ENCODE peak calls at places on chromosomes 1 and 21, in six cellular contexts. T is Peyer's patch, R is BE2C, M is uterus, D is ovary, E is nephron progenitor cell. S is an unnamed sample.

GRCh38 chr1:180893614-180894013 is 19.1 kb upstream of the KIAA1614 start:
- DNase-seq in T (no peak), R (no peak), M (no peak), D (no peak), E (no peak), S (no peak)

GRCh38 chr21:42474043-42474831 is 21.8 kb downstream of the RSPH1 start:
- DNase-seq in T (peak), R (peak), M (no peak), D (no peak), E (no peak), S (no peak)

GRCh38 chr1:213977486-213977842 is 10.3 kb upstream of the PROX1 start:
- DNase-seq in T (no peak), R (no peak), M (no peak), D (no peak), E (no peak), S (no peak)

GRCh38 chr1:198298653-198299052 is 141.9 kb downstream of the NEK7 start:
- DNase-seq in T (no peak), R (peak), M (no peak), D (no peak), E (no peak), S (no peak)

GRCh38 chr1:218829143-218829542 is 344.5 kb upstream of the LYPLAL1 start:
- DNase-seq in T (no peak), R (no peak), M (no peak), D (no peak), E (no peak), S (no peak)

GRCh38 chr1:183043872-183044859 is 20.9 kb downstream of the LAMC1 start:
- DNase-seq in T (no peak), R (no peak), M (no peak), D (no peak), E (no peak), S (no peak)

GRCh38 chr1:22343456-22344426 is 107.9 kb upstream of the ZBTB40 start:
- DNase-seq in T (no peak), R (no peak), M (no peak), D (no peak), E (no peak), S (no peak)

GRCh38 chr1:86151427-86151826 is 5.1 kb downstream of the COL24A1 start:
- DNase-seq in T (no peak), R (no peak), M (no peak), D (no peak), E (no peak), S (no peak)

GRCh38 chr21:45940621-45941337 is 40.8 kb upstream of the COL6A1 start:
- DNase-seq in T (peak), R (no peak), M (no peak), D (no peak), E (no peak), S (no peak)

GRCh38 chr1:29669488-29669871 is 433.2 kb downstream of the PTPRU start:
- DNase-seq in T (peak), R (no peak), M (no peak), D (no peak), E (no peak), S (no peak)

GRCh38 chr1:199898654-199899053 is 128.9 kb upstream of the NR5A2 start:
- DNase-seq in T (no peak), R (no peak), M (no peak), D (no peak), E (no peak), S (no peak)

GRCh38 chr1:28243685-28244439 is 7.9 kb downstream of the ATP5IF1 start:
- DNase-seq in T (no peak), R (no peak), M (no peak), D (no peak), E (no peak), S (no peak)
- TF ChIP-seq CTCF in T (no peak), R (no peak), M (no peak), D (no peak), E (no peak), S (no peak)

GRCh38 chr21:44752701-44753235 is 41.4 kb upstream of the TSPEAR start:
- DNase-seq in T (peak), R (no peak), M (no peak), D (no peak), E (no peak), S (no peak)

GRCh38 chr21:44757731-44758130 is 43.9 kb downstream of the UBE2G2 start:
- DNase-seq in T (no peak), R (no peak), M (no peak), D (no peak), E (no peak), S (no peak)

GRCh38 chr21:44753357-44753756 is 42.0 kb upstream of the TSPEAR start:
- DNase-seq in T (no peak), R (no peak), M (no peak), D (no peak), E (no peak), S (no peak)

GRCh38 chr21:44756416-44757185 is 45.0 kb downstream of the UBE2G2 start:
- DNase-seq in T (no peak), R (no peak), M (no peak), D (no peak), E (no peak), S (no peak)

DNA sequence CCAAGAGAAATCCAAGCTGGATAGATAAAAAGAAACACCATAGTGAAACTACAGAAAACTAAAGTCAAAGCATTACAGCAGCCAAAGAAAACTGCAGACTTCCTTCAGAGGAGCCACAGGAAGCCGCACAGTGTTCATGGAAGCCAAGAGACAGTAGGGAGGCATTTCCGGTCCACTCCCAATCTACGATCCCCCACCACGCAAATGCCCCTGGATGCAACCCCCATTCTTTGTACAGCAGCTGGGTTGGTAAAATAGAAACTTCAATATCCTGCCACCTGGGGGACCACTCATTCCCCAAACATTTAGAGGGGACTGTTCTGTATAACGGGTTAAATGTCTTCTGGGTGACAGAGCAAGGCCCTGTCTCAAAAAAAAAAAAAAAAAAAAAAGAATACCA is 43.9 kb upstream of the TSPEAR start:
- DNase-seq in T (no peak), R (no peak), M (no peak), D (no peak), E (no peak), S (no peak)
- TF ChIP-seq CTCF in T (no peak), R (no peak), M (no peak), D (no peak), E (no peak), S (no peak)

DNA sequence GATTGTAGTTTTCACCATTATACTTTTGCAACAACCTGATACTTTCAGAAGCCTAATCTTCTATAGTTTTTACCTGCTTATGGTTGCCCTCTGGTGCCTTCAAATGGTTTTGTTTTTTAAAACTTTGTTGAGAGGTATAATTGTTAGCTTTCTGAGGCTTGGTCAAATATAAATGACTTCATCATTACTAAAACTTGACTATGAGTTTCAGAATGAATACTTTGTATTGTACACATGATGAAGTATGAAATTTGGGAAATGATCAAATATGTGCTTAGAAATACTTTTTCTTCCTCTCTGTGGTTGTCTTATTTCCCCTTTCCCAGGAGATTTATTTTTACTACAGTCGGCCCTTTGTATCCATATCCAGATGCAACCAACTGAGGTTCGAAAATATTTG is 151.8 kb upstream of the B3GALT2 start:
- DNase-seq in T (no peak), R (no peak), M (no peak), D (no peak), E (no peak), S (no peak)
- TF ChIP-seq CTCF in T (peak), R (peak), M (no peak), D (no peak), E (no peak), S (no peak)

DNA sequence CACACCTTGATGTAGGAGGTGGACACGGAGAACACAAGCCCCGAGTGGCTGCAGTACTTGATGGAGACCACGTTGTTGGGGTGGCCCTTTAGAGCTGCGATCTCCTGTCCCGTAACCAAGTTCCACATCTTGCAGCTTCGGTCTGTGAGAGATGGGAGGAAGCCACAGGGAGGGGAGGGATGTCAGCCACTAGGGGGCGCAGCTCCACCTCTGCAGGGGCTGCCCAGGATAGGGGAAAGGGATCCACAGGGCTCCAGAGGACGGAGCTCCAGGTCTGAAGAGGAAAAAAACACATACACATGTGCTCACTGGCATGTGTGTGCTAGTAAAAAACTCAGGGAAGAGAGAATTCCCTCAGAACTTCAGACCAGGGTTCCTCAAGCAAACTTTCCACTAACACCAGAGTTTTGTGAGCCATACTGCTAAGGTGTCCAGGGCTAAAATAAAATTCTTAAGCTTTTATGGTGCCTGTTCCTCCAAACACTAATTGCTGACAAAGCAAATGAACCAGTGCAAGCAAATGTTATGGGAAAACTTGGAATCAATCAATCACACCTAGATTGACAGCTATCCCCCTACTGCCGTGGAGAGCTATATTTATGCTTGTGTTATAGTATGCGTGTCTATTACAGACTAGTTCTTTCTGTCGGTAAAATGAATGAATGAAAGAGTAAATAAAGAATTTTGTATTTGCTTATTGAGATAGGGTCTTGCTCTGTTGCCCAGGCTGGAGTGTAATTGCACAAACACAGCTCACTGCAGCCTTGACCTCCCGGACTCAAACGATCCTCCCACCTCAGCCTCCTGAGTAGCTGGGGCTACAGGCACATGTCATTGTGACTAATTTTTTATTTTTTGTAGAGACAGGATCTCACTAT is 43.7 kb downstream of the KIF21B start:
- DNase-seq in T (peak), R (peak), M (no peak), D (no peak), E (peak), S (no peak)
- TF ChIP-seq CTCF in T (peak), R (peak), M (no peak), D (no peak), E (peak), S (no peak)

DNA sequence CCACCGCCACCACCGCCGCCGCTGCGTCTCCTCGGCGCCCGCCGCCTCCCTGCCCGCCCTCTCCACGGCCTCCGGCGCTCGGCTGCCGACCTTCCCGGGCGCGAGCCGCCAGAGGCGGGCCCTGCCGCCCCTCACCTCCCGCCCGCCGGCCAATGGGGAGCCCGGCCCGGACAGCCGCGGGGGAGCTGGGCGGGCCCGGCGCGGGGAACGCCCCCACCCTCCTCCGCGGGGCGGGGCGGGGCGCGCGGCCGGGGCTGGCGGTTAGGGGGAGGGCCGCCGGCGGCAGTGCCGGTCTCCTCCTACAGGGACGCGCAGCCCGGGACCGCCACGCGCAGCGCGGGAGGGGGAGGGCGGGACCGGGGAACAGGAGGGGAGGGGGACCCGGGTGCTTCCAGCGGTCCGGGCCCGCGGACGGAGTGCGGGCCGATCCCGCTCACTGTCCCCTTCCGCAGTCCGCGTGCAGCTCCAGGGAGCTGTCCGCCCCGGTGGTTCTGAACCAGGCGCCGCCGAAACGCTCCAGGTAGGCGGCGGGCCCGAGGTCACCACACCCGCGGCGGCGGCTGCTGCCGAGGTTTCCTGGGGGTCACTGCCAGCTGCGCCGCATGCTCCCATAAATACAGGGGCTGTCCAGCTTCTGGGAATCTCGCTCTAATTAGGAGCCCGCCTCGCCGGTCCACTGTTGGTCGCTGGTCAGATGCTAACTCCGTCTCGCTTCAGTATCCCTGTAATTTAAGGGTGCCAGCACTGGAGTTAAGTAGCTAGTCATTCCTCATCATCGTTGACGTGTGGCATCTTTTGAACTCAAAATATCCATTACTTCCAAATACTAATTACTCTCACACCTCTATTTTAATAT is at the start of gene PGBD5:
- DNase-seq in T (peak), R (peak), M (peak), D (peak), E (peak), S (no peak)
- TF ChIP-seq CTCF in T (no peak), R (no peak), M (no peak), D (no peak), E (no peak), S (no peak)

DNA sequence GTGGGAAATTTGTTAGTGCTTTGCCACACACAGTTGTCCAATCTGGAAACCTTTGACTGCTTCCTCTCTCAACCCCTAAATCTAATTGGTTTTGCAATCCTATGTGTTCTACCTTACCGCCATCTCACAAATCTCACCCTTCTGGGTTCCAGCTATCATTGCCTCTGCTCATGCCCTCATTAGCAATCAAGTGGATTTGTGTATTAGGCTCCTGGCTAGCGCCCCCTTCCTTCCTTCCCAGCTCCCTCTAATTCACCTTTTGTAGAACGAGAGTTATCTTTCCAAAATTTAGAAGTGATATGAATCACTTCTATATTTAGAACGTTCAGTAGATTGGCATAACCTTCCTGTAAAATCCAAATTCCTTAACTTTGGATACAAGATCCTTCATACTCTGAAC is 18.6 kb downstream of the FMO1 start:
- DNase-seq in T (no peak), R (no peak), M (no peak), D (no peak), E (no peak), S (no peak)
- TF ChIP-seq CTCF in T (no peak), R (no peak), M (no peak), D (no peak), E (no peak), S (no peak)

DNA sequence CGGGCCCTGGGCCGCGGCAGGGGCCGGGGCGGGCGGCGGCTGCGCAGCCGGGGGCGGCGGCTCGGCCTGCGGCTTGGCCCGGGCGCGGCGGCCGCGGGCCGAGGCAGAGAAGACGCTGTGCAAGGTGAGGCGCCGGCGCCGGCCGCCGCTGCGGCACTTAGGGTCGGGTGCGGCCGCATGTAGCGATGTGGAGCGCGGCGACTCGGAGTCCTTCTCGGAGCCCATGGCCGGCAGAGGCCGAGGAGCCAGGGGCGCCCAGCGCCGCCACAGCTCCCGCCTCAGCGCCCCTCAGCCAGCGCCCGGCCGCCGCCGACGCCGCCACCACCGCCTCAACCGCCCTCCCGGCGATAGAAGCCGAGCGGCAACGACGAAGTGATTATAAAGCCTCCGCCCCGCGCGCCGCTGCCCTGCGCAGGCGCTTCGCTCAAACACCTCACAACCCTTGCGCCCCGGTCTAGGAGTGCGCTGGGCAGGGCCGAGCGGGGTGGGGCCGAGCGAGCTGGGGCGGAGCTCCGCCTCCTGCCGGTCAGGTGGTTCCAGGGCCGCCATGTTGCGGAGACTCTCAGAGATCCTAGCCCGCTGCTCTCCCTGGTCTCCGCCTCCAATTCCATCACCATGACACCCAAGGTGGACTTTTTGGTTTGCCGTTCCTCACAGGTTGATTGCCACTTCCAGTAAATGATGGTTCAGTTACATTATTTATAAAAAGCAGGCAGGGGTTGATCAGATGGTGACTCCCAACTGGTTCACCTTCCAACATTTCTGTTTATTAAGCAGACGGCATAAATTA is at the start of gene RNF19B:
- DNase-seq in T (peak), R (peak), M (peak), D (peak), E (peak), S (peak)
- TF ChIP-seq CTCF in T (peak), R (no peak), M (peak), D (peak), E (no peak), S (no peak)

DNA sequence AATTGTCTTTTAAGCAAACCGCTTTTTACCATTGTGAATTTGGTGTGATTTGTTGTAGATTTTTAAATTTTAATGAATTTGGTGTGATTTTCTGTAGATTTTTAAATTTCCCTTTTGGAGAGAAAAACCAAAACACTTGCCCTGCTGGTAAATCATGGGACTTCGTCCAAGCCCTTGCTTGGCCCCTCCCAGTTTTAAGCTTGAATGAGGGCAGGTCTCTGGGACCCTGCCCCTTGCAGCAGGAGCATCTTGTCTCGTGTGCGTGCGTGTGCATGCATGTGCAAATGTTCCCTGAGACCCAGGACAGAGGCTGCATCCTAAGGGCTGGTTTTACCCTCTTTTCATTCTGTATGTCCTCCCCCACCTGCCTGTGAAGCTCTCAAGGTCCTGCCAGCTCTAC is 248.6 kb downstream of the GREM2 start:
- DNase-seq in T (no peak), R (no peak), M (no peak), D (no peak), E (no peak), S (no peak)
- TF ChIP-seq CTCF in T (no peak), R (no peak), M (no peak), D (no peak), E (no peak), S (no peak)

GRCh38 chr1:246506440-246506784 is 667 bp downstream of the SMYD3 start:
- DNase-seq in T (no peak), R (no peak), M (no peak), D (no peak), E (no peak), S (no peak)

GRCh38 chr1:246503341-246503740 is 3.7 kb downstream of the SMYD3 start:
- DNase-seq in T (no peak), R (no peak), M (no peak), D (no peak), E (no peak), S (no peak)

GRCh38 chr1:246508897-246509688 is 2.0 kb upstream of the SMYD3 start:
- DNase-seq in T (no peak), R (no peak), M (no peak), D (no peak), E (no peak), S (no peak)

GRCh38 chr1:246510147-246511030 is 3.3 kb upstream of the SMYD3 start:
- DNase-seq in T (no peak), R (no peak), M (no peak), D (no peak), E (no peak), S (no peak)

DNA sequence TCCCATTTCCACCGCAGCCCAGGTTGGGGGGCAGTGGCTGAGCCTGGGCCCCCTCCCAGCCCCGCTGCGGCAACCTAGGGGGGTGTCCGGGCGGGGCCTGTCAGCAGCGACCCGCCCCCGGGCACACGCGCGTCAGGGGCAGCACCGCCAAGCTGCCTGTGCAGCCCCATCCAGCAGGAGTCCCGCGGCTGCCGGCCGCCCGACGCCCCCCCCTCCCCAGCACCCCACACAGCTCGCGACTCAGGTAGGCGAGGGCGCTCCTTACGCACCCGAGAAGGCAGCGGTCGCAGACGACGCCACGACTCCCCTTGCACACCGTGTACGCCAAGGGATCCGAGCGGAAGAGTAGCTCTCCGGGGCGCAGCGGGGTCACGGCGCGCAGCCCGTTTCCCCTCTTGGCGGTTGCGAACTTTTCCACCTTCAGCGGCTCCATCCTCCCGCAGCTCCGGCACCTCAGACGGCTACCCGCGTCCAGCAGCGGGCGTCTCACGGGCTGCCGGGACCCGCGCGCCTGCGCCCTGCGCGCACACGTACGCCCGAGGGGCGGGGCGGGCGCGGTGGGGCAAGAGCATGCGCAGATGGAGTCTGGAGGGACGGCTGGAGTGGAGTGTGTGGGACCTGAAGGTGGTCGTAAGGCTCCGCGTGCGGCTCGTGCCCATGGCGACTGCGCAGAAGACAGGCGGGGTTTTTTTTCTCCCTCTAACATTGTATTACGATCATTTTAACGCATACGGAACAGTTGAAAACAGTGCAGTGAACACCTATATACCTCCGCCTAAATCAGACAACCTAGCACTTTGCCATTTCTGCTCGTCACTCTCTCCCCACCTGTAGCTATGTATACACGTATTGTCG is at the start of gene SMYD3:
- DNase-seq in T (peak), R (peak), M (peak), D (peak), E (peak), S (no peak)
- TF ChIP-seq CTCF in T (peak), R (peak), M (peak), D (no peak), E (no peak), S (no peak)

S was measured in omental fat pad.